ENCODE peak calls at places on chromosomes 5 and 9, in seven cellular contexts. B is H7; G is NAMALWA; C is amygdala; D is HFFc6; P is stimulated activated CD4-positive, alpha-beta T cell treated with anti-CD3 and anti-CD28 coated beads, Interleukin-2, amount 100 ng/mL, for 24 hours; R is hepatic stellate cell. A is an unnamed sample.
A peak's percentile ranks its signal among the peaks of the same experiment; 100 is the strongest.

GRCh38 chr5:34886718-34887117 is 28.6 kb downstream of the RAD1 start:
- DNase-seq in B (no peak), G (no peak), C (no peak), D (no peak), P (no peak), R (no peak), A (no peak)

GRCh38 chr9:118563677-118564076 is 805.6 kb downstream of the BRINP1 start:
- DNase-seq in B (no peak), G (no peak), C (no peak), D (peak; percentile 8), P (no peak), R (no peak), A (no peak)

GRCh38 chr5:110840347-110840960 is 101.6 kb downstream of the SLC25A46 start:
- DNase-seq in B (no peak), G (no peak), C (no peak), D (no peak), P (no peak), R (no peak), A (no peak)

GRCh38 chr9:86865957-86866356 is 81.3 kb downstream of the GAS1 start:
- DNase-seq in B (no peak), G (no peak), C (no peak), D (no peak), P (no peak), R (no peak), A (no peak)

GRCh38 chr5:156479864-156480263 is 152.9 kb downstream of the SGCD start:
- DNase-seq in B (no peak), G (peak; percentile 19), C (no peak), D (no peak), P (no peak), R (no peak), A (peak; percentile 92)

GRCh38 chr5:5967945-5968344 is 410.4 kb downstream of the MED10 start:
- DNase-seq in B (no peak), G (no peak), C (no peak), D (no peak), P (no peak), R (no peak), A (no peak)

GRCh38 chr9:116944714-116945534 is 257.8 kb downstream of the TRIM32 start:
- DNase-seq in B (no peak), G (no peak), C (no peak), D (no peak), P (no peak), R (no peak), A (peak; percentile 47)

GRCh38 chr5:175889910-175890684 is 18.7 kb downstream of the CPLX2 start:
- DNase-seq in B (peak; percentile 66), G (no peak), C (no peak), D (peak; percentile 11), P (no peak), R (no peak), A (peak; percentile 17)

GRCh38 chr5:82334856-82335255 is 56.7 kb upstream of the RPS23 start:
- DNase-seq in B (no peak), G (no peak), C (no peak), D (peak; percentile 86), P (no peak), R (peak; percentile 40), A (peak; percentile 95)

GRCh38 chr5:74552101-74552500 is 88.4 kb downstream of the ENC1 start:
- DNase-seq in B (no peak), G (no peak), C (no peak), D (no peak), P (no peak), R (no peak), A (peak; percentile 70)

GRCh38 chr9:77384406-77384805 is 207.1 kb downstream of the VPS13A start:
- DNase-seq in B (no peak), G (no peak), C (no peak), D (peak; percentile 44), P (no peak), R (peak; percentile 24), A (peak; percentile 77)

GRCh38 chr5:40681351-40682311 is 1.9 kb downstream of the PTGER4 start:
- DNase-seq in B (peak; percentile 59), G (peak; percentile 44), C (no peak), D (no peak), P (peak; percentile 57), R (no peak), A (no peak)

GRCh38 chr9:19336166-19336565 is 43.9 kb downstream of the RPS6 start:
- DNase-seq in B (no peak), G (no peak), C (no peak), D (no peak), P (no peak), R (no peak), A (no peak)

GRCh38 chr5:135831439-135832262 is 2.8 kb upstream of the SLC25A48 start:
- DNase-seq in B (peak; percentile 48), G (no peak), C (no peak), D (no peak), P (no peak), R (no peak), A (no peak)

GRCh38 chr9:17750285-17750684 is 171.4 kb downstream of the SH3GL2 start:
- DNase-seq in B (peak; percentile 9), G (no peak), C (no peak), D (no peak), P (no peak), R (no peak), A (no peak)

GRCh38 chr5:59039296-59040006 is 456.6 kb downstream of the RAB3C start:
- DNase-seq in B (peak; percentile 78), G (no peak), C (peak; percentile 27), D (peak; percentile 50), P (peak; percentile 89), R (peak; percentile 38), A (peak; percentile 76)

GRCh38 chr9:18333157-18333556 is 140.8 kb upstream of the ADAMTSL1 start:
- DNase-seq in B (no peak), G (no peak), C (no peak), D (no peak), P (no peak), R (no peak), A (peak; percentile 38)

GRCh38 chr9:22079873-22080341 is 70.8 kb upstream of the CDKN2B start:
- DNase-seq in B (no peak), G (no peak), C (peak; percentile 31), D (no peak), P (peak; percentile 33), R (no peak), A (peak; percentile 87)

GRCh38 chr5:88674262-88675158 is 208.5 kb downstream of the MEF2C start:
- DNase-seq in B (peak; percentile 86), G (no peak), C (peak; percentile 88), D (no peak), P (peak; percentile 53), R (no peak), A (no peak)

GRCh38 chr5:21701317-21701716 is 1151.8 kb downstream of the CDH12 start:
- DNase-seq in B (no peak), G (no peak), C (no peak), D (no peak), P (no peak), R (no peak), A (no peak)

GRCh38 chr5:54739371-54739770 is 221.8 kb downstream of the SNX18 start:
- DNase-seq in B (no peak), G (no peak), C (no peak), D (no peak), P (no peak), R (no peak), A (no peak)

GRCh38 chr5:10533218-10533617 is 30.7 kb upstream of the ANKRD33B start:
- DNase-seq in B (peak; percentile 96), G (no peak), C (no peak), D (no peak), P (peak; percentile 11), R (no peak), A (no peak)

GRCh38 chr5:62043289-62044274 is 262.4 kb upstream of the KIF2A start:
- DNase-seq in B (peak; percentile 40), G (no peak), C (no peak), D (no peak), P (no peak), R (no peak), A (no peak)

GRCh38 chr5:178162481-178162880 is 8.8 kb upstream of the NHP2 start:
- DNase-seq in B (no peak), G (no peak), C (no peak), D (no peak), P (no peak), R (no peak), A (no peak)

A was measured in IMR-90.